ENCODE peak calls at places on chromosomes 5 and 9, in eight cellular contexts. I is thyroid gland, E is breast epithelium, N is T-helper 22 cell, Z is HT1080, M is islet precursor cell, W is cerebellum, Y is NCI-H1092. B is an unnamed sample.

GRCh38 chr5:10710513-10711128 is 50.4 kb downstream of the DAP start:
- DNase-seq in I (no peak), E (no peak), N (no peak), Z (no peak), M (no peak), W (no peak), Y (no peak), B (peak; percentile 69)

GRCh38 chr5:180592176-180592575 is 877 bp upstream of the SCGB3A1 start:
- DNase-seq in I (no peak), E (no peak), N (no peak), Z (no peak), M (peak; percentile 45), W (no peak), Y (no peak), B (no peak)

GRCh38 chr9:33813712-33814641 is 3.0 kb upstream of the UBE2R2 start:
- DNase-seq in I (no peak), E (no peak), N (no peak), Z (peak; percentile 95), M (no peak), W (peak; percentile 65), Y (no peak), B (no peak)

GRCh38 chr9:18606831-18607230 is 132.9 kb downstream of the ADAMTSL1 start:
- DNase-seq in I (no peak), E (no peak), N (no peak), Z (no peak), M (no peak), W (no peak), Y (peak; percentile 36), B (no peak)

GRCh38 chr9:92964981-92965758 is 17.8 kb downstream of the FGD3 start:
- DNase-seq in I (no peak), E (no peak), N (no peak), Z (no peak), M (no peak), W (no peak), Y (no peak), B (no peak)

GRCh38 chr9:69637193-69637592 is 35.0 kb downstream of the APBA1 start:
- DNase-seq in I (no peak), E (no peak), N (no peak), Z (no peak), M (no peak), W (no peak), Y (no peak), B (no peak)

GRCh38 chr5:13189532-13189931 is 755.0 kb downstream of the DNAH5 start:
- DNase-seq in I (no peak), E (no peak), N (no peak), Z (no peak), M (no peak), W (no peak), Y (no peak), B (no peak)

GRCh38 chr9:131122158-131122557 is 3.2 kb upstream of the NUP214 start:
- DNase-seq in I (no peak), E (peak; percentile 13), N (no peak), Z (no peak), M (no peak), W (no peak), Y (no peak), B (no peak)

GRCh38 chr9:6758418-6759113 is 793 bp downstream of the KDM4C start:
- DNase-seq in I (peak; percentile 59), E (peak; percentile 33), N (peak; percentile 56), Z (no peak), M (peak; percentile 76), W (peak; percentile 54), Y (peak; percentile 55), B (peak; percentile 63)

GRCh38 chr9:95462419-95463121 is 54.2 kb downstream of the PTCH1 start:
- DNase-seq in I (peak; percentile 69), E (peak; percentile 61), N (peak; percentile 67), Z (peak; percentile 85), M (peak; percentile 97), W (peak; percentile 83), Y (peak; percentile 72), B (peak; percentile 74)

GRCh38 chr9:136092353-136092650 is 2.8 kb downstream of the NACC2 start:
- DNase-seq in I (no peak), E (no peak), N (no peak), Z (no peak), M (no peak), W (no peak), Y (no peak), B (no peak)

GRCh38 chr5:52856564-52856963 is 68.8 kb downstream of the ITGA1 start:
- DNase-seq in I (no peak), E (no peak), N (no peak), Z (peak; percentile 46), M (no peak), W (no peak), Y (no peak), B (no peak)

GRCh38 chr9:13143281-13143680 is 136.2 kb downstream of the MPDZ start:
- DNase-seq in I (no peak), E (no peak), N (no peak), Z (no peak), M (peak; percentile 53), W (no peak), Y (no peak), B (no peak)

GRCh38 chr5:97452646-97453045 is 269.6 kb upstream of the RIOK2 start:
- DNase-seq in I (no peak), E (no peak), N (no peak), Z (no peak), M (no peak), W (no peak), Y (no peak), B (no peak)

GRCh38 chr9:5231212-5231611 is at the start of gene INSL4:
- DNase-seq in I (no peak), E (no peak), N (no peak), Z (peak; percentile 77), M (no peak), W (no peak), Y (no peak), B (no peak)

GRCh38 chr5:87541033-87541432 is 128.3 kb upstream of the CCNH start:
- DNase-seq in I (peak; percentile 56), E (peak; percentile 45), N (no peak), Z (peak; percentile 69), M (peak; percentile 57), W (peak; percentile 78), Y (peak; percentile 4), B (peak; percentile 40)

GRCh38 chr9:99489043-99489378 is 266.9 kb downstream of the SEC61B start:
- DNase-seq in I (peak; percentile 69), E (no peak), N (no peak), Z (peak; percentile 32), M (no peak), W (no peak), Y (no peak), B (no peak)

GRCh38 chr9:89427621-89428221 is 70.2 kb downstream of the SEMA4D start:
- DNase-seq in I (no peak), E (no peak), N (peak; percentile 63), Z (peak; percentile 55), M (no peak), W (no peak), Y (no peak), B (no peak)

GRCh38 chr9:134287591-134288518 is 38.4 kb upstream of the RXRA start:
- DNase-seq in I (no peak), E (no peak), N (no peak), Z (no peak), M (no peak), W (no peak), Y (peak; percentile 22), B (no peak)

GRCh38 chr5:14501353-14502162 is 80.0 kb upstream of the OTULINL start:
- DNase-seq in I (no peak), E (no peak), N (no peak), Z (no peak), M (no peak), W (peak; percentile 38), Y (peak; percentile 8), B (peak; percentile 52)

GRCh38 chr9:34016149-34016548 is 32.5 kb downstream of the UBAP2 start:
- DNase-seq in I (no peak), E (no peak), N (no peak), Z (no peak), M (no peak), W (no peak), Y (no peak), B (no peak)

GRCh38 chr5:138238034-138238433 is 24.9 kb upstream of the CDC23 start:
- DNase-seq in I (no peak), E (no peak), N (no peak), Z (no peak), M (no peak), W (no peak), Y (no peak), B (no peak)

GRCh38 chr9:73738741-73739530 is 587.3 kb downstream of the ANXA1 start:
- DNase-seq in I (no peak), E (no peak), N (no peak), Z (no peak), M (no peak), W (no peak), Y (no peak), B (no peak)

GRCh38 chr9:93134018-93134739 is at the start of gene NINJ1:
- DNase-seq in I (peak; percentile 76), E (no peak), N (peak; percentile 90), Z (peak; percentile 46), M (peak; percentile 78), W (peak; percentile 70), Y (peak; percentile 52), B (peak; percentile 74)

GRCh38 chr9:20462410-20462809 is 159.9 kb downstream of the MLLT3 start:
- DNase-seq in I (no peak), E (no peak), N (no peak), Z (no peak), M (no peak), W (no peak), Y (no peak), B (no peak)

GRCh38 chr9:75175395-75175794 is 87.1 kb downstream of the OSTF1 start:
- DNase-seq in I (peak; percentile 79), E (no peak), N (no peak), Z (no peak), M (no peak), W (no peak), Y (no peak), B (no peak)

GRCh38 chr9:21559402-21560280 is 77.5 kb upstream of the IFNE start:
- DNase-seq in I (peak; percentile 69), E (peak; percentile 51), N (peak; percentile 17), Z (peak; percentile 84), M (peak; percentile 82), W (peak; percentile 51), Y (no peak), B (peak; percentile 68)

GRCh38 chr9:117178596-117179111 is 236.2 kb downstream of the ASTN2 start:
- DNase-seq in I (no peak), E (no peak), N (no peak), Z (peak; percentile 47), M (no peak), W (peak; percentile 47), Y (peak; percentile 27), B (no peak)

GRCh38 chr5:127517110-127517479 is 345 bp upstream of the PRRC1 start:
- DNase-seq in I (no peak), E (no peak), N (no peak), Z (peak; percentile 48), M (no peak), W (no peak), Y (no peak), B (no peak)

GRCh38 chr5:55407059-55407684 is 99.4 kb downstream of the MTREX start:
- DNase-seq in I (no peak), E (no peak), N (no peak), Z (no peak), M (no peak), W (peak; percentile 12), Y (no peak), B (peak; percentile 37)

GRCh38 chr5:172868924-172869565 is 35.0 kb downstream of the ERGIC1 start:
- DNase-seq in I (peak; percentile 94), E (peak; percentile 93), N (no peak), Z (peak; percentile 92), M (peak; percentile 73), W (peak; percentile 74), Y (no peak), B (peak; percentile 87)

B was measured in body of pancreas.